ENCODE peak calls at places on chromosomes 2 and 18, in five cellular contexts. S, H, T, O and V are unnamed samples.

GRCh38 chr2:134845719-134846118 is 7.3 kb downstream of the ACMSD start:
- DNase-seq in S (no peak), H (peak; percentile 28), T (peak; percentile 70), O (no peak), V (no peak)

GRCh38 chr2:215684448-215685217 is 248.8 kb upstream of the FN1 start:
- DNase-seq in S (no peak), H (no peak), T (peak; percentile 76), O (no peak), V (no peak)

GRCh38 chr18:7482342-7482741 is 84.8 kb upstream of the PTPRM start:
- DNase-seq in S (no peak), H (no peak), T (no peak), O (no peak), V (no peak)

GRCh38 chr2:18425186-18425585 is 135.3 kb downstream of the RDH14 start:
- DNase-seq in S (no peak), H (no peak), T (no peak), O (no peak), V (no peak)

GRCh38 chr2:195313976-195314375 is 343.1 kb upstream of the SLC39A10 start:
- DNase-seq in S (no peak), H (no peak), T (no peak), O (no peak), V (no peak)

GRCh38 chr18:7177131-7177744 is 53.7 kb upstream of the LRRC30 start:
- DNase-seq in S (no peak), H (peak; percentile 60), T (peak; percentile 85), O (no peak), V (peak; percentile 50)

GRCh38 chr2:217733461-217733860 is 269.3 kb downstream of the TNS1 start:
- DNase-seq in S (no peak), H (peak; percentile 13), T (peak; percentile 13), O (no peak), V (no peak)

GRCh38 chr18:49161627-49162026 is 210.9 kb upstream of the SMAD7 start:
- DNase-seq in S (no peak), H (peak; percentile 81), T (peak; percentile 90), O (no peak), V (no peak)

GRCh38 chr2:217978536-217979150 is 24.2 kb downstream of the TNS1 start:
- DNase-seq in S (peak; percentile 80), H (peak; percentile 44), T (no peak), O (peak; percentile 87), V (no peak)

GRCh38 chr2:46365913-46366674 is 68.9 kb downstream of the EPAS1 start:
- DNase-seq in S (no peak), H (peak; percentile 36), T (peak; percentile 27), O (no peak), V (no peak)

GRCh38 chr2:60867848-60868247 is 13.5 kb upstream of the REL start:
- DNase-seq in S (no peak), H (no peak), T (no peak), O (no peak), V (no peak)

GRCh38 chr2:151437630-151438029 is 27.9 kb downstream of the RIF1 start:
- DNase-seq in S (no peak), H (peak; percentile 41), T (peak; percentile 18), O (no peak), V (no peak)

GRCh38 chr2:236209535-236209934 is 41.3 kb upstream of the GBX2 start:
- DNase-seq in S (peak; percentile 49), H (no peak), T (no peak), O (peak; percentile 50), V (no peak)

GRCh38 chr18:10139783-10140410 is 226.1 kb downstream of the VAPA start:
- DNase-seq in S (no peak), H (peak; percentile 93), T (peak; percentile 78), O (peak; percentile 37), V (no peak)

GRCh38 chr2:188884051-188884450 is 90.1 kb upstream of the COL3A1 start:
- DNase-seq in S (no peak), H (peak; percentile 93), T (peak; percentile 88), O (no peak), V (no peak)

GRCh38 chr2:238339814-238340213 is 19.5 kb downstream of the TRAF3IP1 start:
- DNase-seq in S (no peak), H (no peak), T (no peak), O (no peak), V (no peak)

GRCh38 chr18:30489890-30490643 is 552.5 kb downstream of the DSC3 start:
- DNase-seq in S (no peak), H (no peak), T (no peak), O (no peak), V (no peak)

GRCh38 chr2:188187726-188188125 is 103.9 kb upstream of the GULP1 start:
- DNase-seq in S (no peak), H (no peak), T (no peak), O (no peak), V (no peak)

GRCh38 chr2:37645363-37645762 is 26.1 kb downstream of the CDC42EP3 start:
- DNase-seq in S (no peak), H (no peak), T (peak; percentile 72), O (no peak), V (no peak)

GRCh38 chr2:241813080-241813805 is 4.2 kb downstream of the NEU4 start:
- DNase-seq in S (peak; percentile 28), H (no peak), T (no peak), O (no peak), V (no peak)

GRCh38 chr18:79988925-79989361 is 580 bp upstream of the TXNL4A start:
- DNase-seq in S (peak; percentile 53), H (peak; percentile 66), T (peak; percentile 59), O (no peak), V (no peak)

GRCh38 chr2:191806396-191806795 is 40.5 kb downstream of the CAVIN2 start:
- DNase-seq in S (no peak), H (no peak), T (peak; percentile 17), O (no peak), V (no peak)

GRCh38 chr2:227783404-227784138 is 30.1 kb upstream of the CCL20 start:
- DNase-seq in S (no peak), H (no peak), T (no peak), O (no peak), V (no peak)

GRCh38 chr2:6408057-6408456 is 457.6 kb downstream of the CMPK2 start:
- DNase-seq in S (no peak), H (no peak), T (no peak), O (no peak), V (no peak)

GRCh38 chr2:29444150-29444549 is 328.9 kb downstream of the CLIP4 start:
- DNase-seq in S (no peak), H (no peak), T (no peak), O (no peak), V (no peak)

GRCh38 chr2:236680461-236680860 is 110.8 kb downstream of the ACKR3 start:
- DNase-seq in S (no peak), H (no peak), T (no peak), O (no peak), V (no peak)

GRCh38 chr2:56077352-56077915 is 106.4 kb upstream of the CCDC85A start:
- DNase-seq in S (peak; percentile 48), H (peak; percentile 32), T (peak; percentile 7), O (peak; percentile 65), V (no peak)

GRCh38 chr2:83067947-83068346 is 1391.1 kb downstream of the SUCLG1 start:
- DNase-seq in S (no peak), H (no peak), T (no peak), O (no peak), V (no peak)

GRCh38 chr2:143513081-143513480 is 383.9 kb downstream of the ARHGAP15 start:
- DNase-seq in S (peak; percentile 62), H (peak; percentile 74), T (peak; percentile 75), O (peak; percentile 53), V (peak; percentile 24)

GRCh38 chr2:180523629-180524340 is 456.6 kb upstream of the UBE2E3 start:
- DNase-seq in S (no peak), H (peak; percentile 88), T (peak; percentile 95), O (no peak), V (no peak)

GRCh38 chr2:160977376-160977775 is 182.9 kb upstream of the TANK start:
- DNase-seq in S (no peak), H (no peak), T (no peak), O (no peak), V (no peak)
- H2BK15ac ChIP-seq in S (no peak overlapping the region), H (no peak overlapping the region), T (no peak overlapping the region), O (no peak overlapping the region), V (no peak overlapping the region)

DNA sequence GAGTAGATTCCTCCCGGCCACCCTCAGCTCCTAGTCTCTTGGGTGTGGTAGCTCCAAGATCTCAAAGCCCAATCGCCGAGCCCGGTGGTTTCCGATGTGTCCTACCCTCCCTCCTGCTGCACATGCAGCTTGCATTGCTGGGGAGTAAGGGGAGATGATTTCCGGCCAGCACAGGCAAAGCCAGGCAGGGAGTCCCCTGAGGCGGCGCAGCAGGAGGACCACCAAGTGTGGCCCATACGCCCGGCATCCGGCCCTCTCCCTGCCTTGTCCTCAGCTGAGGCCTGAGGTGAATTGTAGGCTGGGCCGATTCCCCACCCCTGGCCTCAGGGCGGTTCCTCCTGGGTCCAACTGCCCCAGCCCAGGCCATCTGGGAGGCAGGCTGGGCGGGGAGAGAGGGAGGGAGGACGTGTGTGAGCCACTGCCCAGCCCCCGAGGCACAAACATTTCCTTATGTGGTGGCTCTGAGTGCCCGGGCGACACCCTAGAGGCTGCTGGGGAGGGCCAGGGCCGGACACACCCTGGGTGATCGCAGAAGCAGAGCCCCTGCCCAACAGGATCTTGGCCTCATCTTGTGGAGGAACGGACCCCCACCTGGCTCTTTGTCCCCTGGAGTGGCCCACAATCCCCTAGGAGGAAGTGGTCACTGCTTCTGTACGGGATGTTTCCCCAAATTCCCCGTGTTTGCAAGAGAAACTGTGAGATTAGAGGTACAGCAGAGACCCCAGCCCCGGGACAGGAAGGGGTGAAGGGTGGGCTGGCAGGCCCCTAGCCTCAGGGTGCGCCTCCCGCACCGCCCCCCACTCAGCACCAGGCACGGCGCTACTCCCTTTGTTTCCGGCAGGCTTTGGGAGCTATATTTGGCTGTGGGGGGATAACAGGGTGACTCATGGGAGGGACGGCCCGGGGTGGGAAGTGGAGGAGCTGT is 41.9 kb upstream of the PTMA start:
- DNase-seq in S (peak; percentile 97), H (peak; percentile 96), T (peak; percentile 91), O (peak; percentile 87), V (no peak)
- H3K18ac ChIP-seq in S (peak overlapping the region; percentile 91), H (peak overlapping the region; percentile 97), T (peak overlapping the region; percentile 96), O (peak overlapping the region; percentile 98), V (peak overlapping the region; percentile 98)

DNA sequence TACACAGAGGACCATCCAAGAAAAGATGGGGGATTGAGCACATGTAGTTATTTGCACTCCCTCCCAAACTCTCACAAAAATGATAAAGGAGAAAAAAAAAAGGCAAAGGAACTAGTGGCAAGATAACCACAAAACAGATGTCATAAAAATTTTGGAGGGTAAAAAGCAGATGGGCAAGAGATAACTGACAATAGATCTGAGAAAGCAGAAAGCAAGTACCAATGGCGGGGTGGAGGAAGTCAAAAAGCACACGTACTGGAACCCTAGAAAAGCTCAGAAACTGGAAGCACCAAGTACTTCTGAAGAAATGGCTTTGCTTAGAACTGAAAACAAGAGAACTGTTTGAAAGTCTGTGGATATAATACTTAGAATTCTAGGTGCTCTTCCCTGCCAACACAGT is 81.9 kb downstream of the WDPCP start:
- DNase-seq in S (no peak), H (no peak), T (no peak), O (no peak), V (no peak)
- H3K9me3 ChIP-seq in S (no peaks in the 10 kb centered on the region), H (peaks cover 7% of the 10 kb centered on the region), T (no peaks in the 10 kb centered on the region), O (no peaks in the 10 kb centered on the region), V (no peaks in the 10 kb centered on the region)

GRCh38 chr2:64145760-64146159 is 1.5 kb upstream of the PELI1 start:
- DNase-seq in S (no peak), H (no peak), T (no peak), O (no peak), V (no peak)

GRCh38 chr2:64143154-64144056 is 815 bp downstream of the PELI1 start:
- DNase-seq in S (peak; percentile 43), H (peak; percentile 49), T (peak; percentile 34), O (peak; percentile 66), V (peak; percentile 62)

GRCh38 chr2:64145119-64145518 is 899 bp upstream of the PELI1 start:
- DNase-seq in S (no peak), H (no peak), T (no peak), O (no peak), V (no peak)

GRCh38 chr2:64142817-64143153 is 1.4 kb downstream of the PELI1 start:
- DNase-seq in S (no peak), H (no peak), T (peak; percentile 4), O (no peak), V (no peak)

GRCh38 chr2:64144057-64145013 is at the start of gene PELI1:
- DNase-seq in S (peak; percentile 100), H (peak; percentile 98), T (peak; percentile 95), O (peak; percentile 98), V (peak; percentile 97)
- H2BK15ac ChIP-seq in S (no peak within 1 kb of the TSS), H (peak within 1 kb of the TSS; percentile 100), T (no peak within 1 kb of the TSS), O (no peak within 1 kb of the TSS), V (peak within 1 kb of the TSS; percentile 99)